ENCODE peak calls at places on chromosomes 5 and 9, in five cellular contexts. P is prostate gland, F is suprapubic skin, N is GM12891, E is HCT116. R is an unnamed sample.

GRCh38 chr5:151622367-151623097 is 31.4 kb upstream of the FAT2 start:
- DNase-seq in P (no peak), F (no peak), N (no peak), E (no peak), R (no peak)

GRCh38 chr5:10246761-10247160 is 2.9 kb downstream of the ATPSCKMT start:
- DNase-seq in P (no peak), F (no peak), N (no peak), E (no peak), R (no peak)

GRCh38 chr5:150172147-150172546 is 5.6 kb downstream of the CDX1 start:
- DNase-seq in P (no peak), F (no peak), N (no peak), E (no peak), R (no peak)

GRCh38 chr5:38008198-38008597 is 168.4 kb upstream of the GDNF start:
- DNase-seq in P (no peak), F (no peak), N (no peak), E (no peak), R (no peak)

GRCh38 chr9:35341585-35341984 is 148.3 kb upstream of the RUSC2 start:
- DNase-seq in P (no peak), F (no peak), N (no peak), E (no peak), R (no peak)

GRCh38 chr5:175642998-175643397 is 14.9 kb upstream of the HRH2 start:
- DNase-seq in P (no peak), F (no peak), N (no peak), E (no peak), R (no peak)

GRCh38 chr9:14790628-14791027 is 68.1 kb upstream of the CER1 start:
- DNase-seq in P (no peak), F (no peak), N (no peak), E (no peak), R (no peak)

GRCh38 chr5:39650234-39650816 is 225.5 kb upstream of the DAB2 start:
- DNase-seq in P (no peak), F (no peak), N (no peak), E (no peak), R (no peak)

GRCh38 chr5:69285448-69286116 is 47.0 kb downstream of the CCDC125 start:
- DNase-seq in P (no peak), F (no peak), N (no peak), E (no peak), R (no peak)

GRCh38 chr9:116087246-116087645 is 66.3 kb upstream of the PAPPA start:
- DNase-seq in P (peak), F (no peak), N (no peak), E (no peak), R (no peak)

GRCh38 chr5:891117-891836 is 1.3 kb downstream of the BRD9 start:
- DNase-seq in P (no peak), F (peak), N (no peak), E (peak), R (no peak)

GRCh38 chr5:172688735-172689572 is 47.9 kb downstream of the NEURL1B start:
- DNase-seq in P (peak), F (no peak), N (peak), E (no peak), R (peak)

GRCh38 chr5:168917947-168918600 is 338.9 kb upstream of the PANK3 start:
- DNase-seq in P (no peak), F (no peak), N (no peak), E (no peak), R (no peak)

GRCh38 chr5:80656425-80656824 is 1.6 kb upstream of the DHFR start:
- DNase-seq in P (no peak), F (no peak), N (no peak), E (no peak), R (no peak)

GRCh38 chr5:4862500-4862899 is 277.6 kb upstream of the ADAMTS16 start:
- DNase-seq in P (no peak), F (no peak), N (no peak), E (peak), R (no peak)

GRCh38 chr9:120928720-120929389 is 2.3 kb upstream of the TRAF1 start:
- DNase-seq in P (peak), F (peak), N (peak), E (no peak), R (peak)

GRCh38 chr9:129111762-129112151 is 542 bp downstream of the PTPA start:
- DNase-seq in P (peak), F (peak), N (peak), E (no peak), R (no peak)

GRCh38 chr5:1770443-1770802 is 29.2 kb downstream of the MRPL36 start:
- DNase-seq in P (no peak), F (no peak), N (no peak), E (no peak), R (no peak)

GRCh38 chr5:111374380-111374779 is 138.0 kb downstream of the STARD4 start:
- DNase-seq in P (no peak), F (no peak), N (no peak), E (no peak), R (no peak)

GRCh38 chr5:169581580-169582227 is 1.9 kb upstream of the SPDL1 start:
- DNase-seq in P (peak), F (peak), N (peak), E (peak), R (no peak)

GRCh38 chr5:151663617-151664322 is 22.9 kb downstream of the SPARC start:
- DNase-seq in P (no peak), F (no peak), N (no peak), E (no peak), R (no peak)

GRCh38 chr9:113617550-113617949 is 154.0 kb downstream of the RGS3 start:
- DNase-seq in P (no peak), F (no peak), N (no peak), E (no peak), R (no peak)

GRCh38 chr5:112077180-112077579 is 320.2 kb upstream of the NREP start:
- DNase-seq in P (no peak), F (no peak), N (no peak), E (no peak), R (no peak)

GRCh38 chr9:133658442-133659431 is 22.6 kb downstream of the DBH start:
- DNase-seq in P (peak), F (no peak), N (no peak), E (peak), R (no peak)

GRCh38 chr9:130488621-130489330 is 44.0 kb downstream of the ASS1 start:
- DNase-seq in P (no peak), F (no peak), N (no peak), E (no peak), R (no peak)

GRCh38 chr5:39518516-39518915 is 93.7 kb upstream of the DAB2 start:
- DNase-seq in P (no peak), F (no peak), N (no peak), E (no peak), R (no peak)

GRCh38 chr5:177301503-177302165 is 1.9 kb downstream of the RAB24 start:
- DNase-seq in P (peak), F (peak), N (no peak), E (no peak), R (no peak)

DNA sequence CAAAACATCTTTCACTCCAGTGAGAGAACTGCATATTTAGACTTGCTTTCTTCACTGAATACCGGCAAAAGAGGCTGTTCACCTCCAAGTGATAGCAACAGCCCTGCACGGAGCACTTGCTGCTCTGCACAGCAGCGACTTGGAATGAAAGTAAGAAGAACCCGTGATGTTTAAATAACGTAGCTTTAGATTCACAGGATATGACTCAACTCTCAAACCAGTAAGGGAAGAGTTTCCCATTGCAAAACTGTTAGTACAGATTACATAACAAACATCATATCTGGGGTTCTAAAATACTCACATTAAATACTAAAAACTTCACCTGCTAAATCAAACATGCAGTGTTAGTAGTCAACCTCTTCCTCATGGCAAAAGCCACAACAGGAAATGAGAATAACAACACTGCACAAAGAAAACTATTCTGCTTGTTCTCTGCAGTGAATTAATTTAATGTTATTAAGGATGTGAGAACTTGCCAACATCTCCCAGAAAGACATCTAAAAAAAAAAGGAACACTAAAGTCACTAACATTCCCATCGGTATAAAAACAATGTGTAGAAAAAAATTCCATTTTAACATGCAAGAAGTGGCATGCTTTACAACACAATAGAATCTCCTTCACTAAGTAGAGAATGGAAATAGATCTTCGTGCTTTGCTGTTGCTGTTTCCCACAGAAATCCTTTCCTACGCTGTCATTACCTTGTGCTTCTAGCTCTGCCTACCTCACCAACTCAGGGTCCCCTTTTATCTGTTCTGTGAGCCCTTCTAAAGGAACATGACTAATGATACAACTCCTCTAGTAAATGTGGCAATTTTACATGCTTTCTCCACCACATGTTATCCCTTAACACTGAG is 203.2 kb downstream of the MCTP1 start:
- DNase-seq in P (peak), F (no peak), N (no peak), E (no peak), R (no peak)
- TF ChIP-seq POLR2A in P (no peak), F (peak), N (peak), E (no peak), R (peak)

GRCh38 chr9:127927457-127928231 is 2.9 kb downstream of the PIP5KL1 start:
- DNase-seq in P (peak), F (no peak), N (no peak), E (peak), R (no peak)
- TF ChIP-seq POLR2AphosphoS5 in P (no peak), F (no peak), N (no peak), E (peak), R (no peak)

GRCh38 chr9:136376457-136376856 is 3.0 kb upstream of the CARD9 start:
- DNase-seq in P (no peak), F (no peak), N (no peak), E (no peak), R (no peak)
- TF ChIP-seq POLR2A in P (no peak), F (no peak), N (no peak), E (no peak), R (no peak)

GRCh38 chr5:156912869-156913268 is 50.2 kb downstream of the TIMD4 start:
- DNase-seq in P (no peak), F (no peak), N (no peak), E (no peak), R (no peak)

GRCh38 chr5:156913719-156914370 is 49.2 kb downstream of the TIMD4 start:
- DNase-seq in P (no peak), F (no peak), N (no peak), E (no peak), R (peak)

GRCh38 chr5:156913355-156913718 is 49.7 kb downstream of the TIMD4 start:
- DNase-seq in P (no peak), F (no peak), N (no peak), E (no peak), R (no peak)

GRCh38 chr5:156918311-156918845 is 44.6 kb downstream of the TIMD4 start:
- DNase-seq in P (no peak), F (no peak), N (no peak), E (no peak), R (no peak)

GRCh38 chr5:156914371-156914737 is 48.7 kb downstream of the TIMD4 start:
- DNase-seq in P (no peak), F (no peak), N (no peak), E (no peak), R (no peak)
- TF ChIP-seq POLR2AphosphoS5 in P (no peak), F (no peak), N (no peak), E (no peak), R (no peak)

DNA sequence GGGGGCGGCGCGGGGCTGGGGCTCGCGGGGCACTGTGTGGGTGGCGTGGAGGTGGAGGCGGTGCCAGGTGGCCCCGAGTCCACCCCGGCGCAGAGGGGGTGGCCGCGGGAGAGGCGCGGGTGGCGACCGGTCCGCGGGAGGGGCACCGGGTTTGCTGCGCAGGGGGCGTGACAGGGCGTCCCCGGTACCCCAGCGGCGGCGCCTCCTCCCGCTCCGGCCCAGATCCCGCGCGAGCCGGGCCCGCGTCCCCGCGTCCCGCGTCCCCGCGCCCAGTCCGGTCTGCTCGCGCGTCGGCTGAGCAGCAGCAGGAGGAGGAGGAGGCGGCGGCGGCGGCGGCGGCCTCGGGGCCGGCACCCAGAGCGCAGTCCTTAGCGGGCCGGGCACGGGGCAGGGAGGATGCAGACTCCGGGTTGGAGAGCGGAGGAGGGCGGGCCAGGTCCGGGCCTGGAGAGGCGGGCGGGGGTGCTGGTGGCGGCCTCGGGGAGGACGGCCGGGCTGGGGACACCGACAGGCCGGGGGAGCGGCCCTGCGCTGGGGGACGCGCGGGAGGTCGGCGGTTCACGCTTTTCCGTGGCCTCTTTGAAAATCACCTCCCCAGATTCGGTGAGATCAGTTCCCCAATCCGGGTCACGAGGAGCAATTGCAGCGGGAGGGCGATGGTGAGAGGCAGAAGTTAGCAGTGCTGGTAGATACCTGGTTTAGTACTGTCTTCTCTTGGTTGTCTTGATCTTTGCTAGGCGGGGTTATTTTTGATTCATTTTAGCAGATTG is 1.6 kb downstream of the TRIO start:
- DNase-seq in P (peak), F (peak), N (peak), E (peak), R (peak)
- TF ChIP-seq POLR2A in P (peak), F (no peak), N (peak), E (no peak), R (peak)

DNA sequence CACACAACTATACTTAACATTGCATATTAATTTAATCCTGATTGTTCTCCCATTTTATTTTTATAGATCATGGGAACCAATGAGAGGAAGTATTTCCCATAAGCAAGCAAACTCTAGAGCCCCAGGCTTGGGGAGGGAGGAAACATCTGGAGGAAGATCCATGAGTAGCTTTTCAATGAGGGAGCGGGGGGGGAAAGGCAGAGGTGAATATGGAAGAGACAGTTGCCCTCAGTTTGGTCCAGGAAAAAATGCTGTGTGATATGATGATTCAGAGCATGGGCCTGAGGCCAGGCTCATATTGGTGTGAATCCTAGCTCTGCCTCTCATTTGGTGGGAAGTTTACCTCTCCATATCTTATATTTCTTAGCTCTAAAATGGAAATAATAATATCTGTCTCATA is 42.2 kb upstream of the ALDOB start:
- DNase-seq in P (no peak), F (no peak), N (no peak), E (no peak), R (no peak)
- TF ChIP-seq POLR2AphosphoS5 in P (no peak), F (no peak), N (no peak), E (no peak), R (no peak)

R was measured in GM12892.